ENCODE peak calls at places on chromosomes 6 and 20, in nine cellular contexts. Y is neural progenitor cell; N is psoas muscle; Z is activated naive CD4-positive, alpha-beta T cell; E is NCI-H2029 treated with DMSO at 0.1 percent for 48 hours; R is uterus; A is NCI-H774; P is fibroblast of the conjunctiva; H is body of pancreas. B is an unnamed sample.
A peak's percentile ranks its signal among the peaks of the same experiment; 100 is the strongest.

GRCh38 chr6:140663094-140663493 is 1288.6 kb upstream of the CITED2 start:
- DNase-seq in P (no peak), Z (no peak), Y (no peak), E (no peak), R (no peak), H (no peak), N (no peak), A (no peak), B (no peak)

GRCh38 chr20:1933465-1933870 is 38.3 kb downstream of the SIRPA start:
- DNase-seq in N (peak; percentile 68), R (peak; percentile 70), P (peak; percentile 20), A (no peak), H (peak; percentile 25), Z (no peak), Y (no peak), E (no peak), B (peak; percentile 18)

GRCh38 chr6:41200901-41201783 is at the start of gene TREML2:
- DNase-seq in H (no peak), N (no peak), Z (no peak), E (no peak), A (no peak), R (no peak), P (no peak), Y (no peak), B (no peak)

GRCh38 chr6:12271594-12271993 is 18.6 kb upstream of the EDN1 start:
- DNase-seq in R (no peak), A (no peak), Z (no peak), E (no peak), N (no peak), P (no peak), H (no peak), Y (no peak), B (no peak)

GRCh38 chr20:34268851-34269668 is 27.8 kb downstream of the ASIP start:
- DNase-seq in Y (peak; percentile 53), P (no peak), R (peak; percentile 35), H (no peak), Z (no peak), E (no peak), N (no peak), A (no peak), B (peak; percentile 79)

GRCh38 chr6:52554684-52555280 is 22.1 kb downstream of the TRAM2 start:
- DNase-seq in E (no peak), Z (no peak), Y (no peak), A (no peak), H (no peak), R (no peak), N (no peak), P (no peak), B (no peak)

GRCh38 chr6:35058041-35058675 is 83.0 kb downstream of the TCP11 start:
- DNase-seq in A (no peak), R (no peak), N (no peak), E (no peak), Z (no peak), H (no peak), Y (peak; percentile 85), P (no peak), B (peak; percentile 87)

GRCh38 chr6:42745083-42745637 is 743 bp downstream of the TBCC start:
- DNase-seq in P (no peak), N (peak; percentile 77), E (no peak), Z (no peak), R (peak; percentile 26), Y (peak; percentile 44), A (no peak), H (peak; percentile 36), B (no peak)

GRCh38 chr6:132614554-132614953 is 9.5 kb downstream of the TAAR2 start:
- DNase-seq in A (no peak), Z (no peak), H (no peak), P (no peak), E (no peak), R (no peak), Y (no peak), N (no peak), B (no peak)

GRCh38 chr6:40754481-40755045 is 167.4 kb upstream of the LRFN2 start:
- DNase-seq in Z (no peak), P (no peak), N (no peak), Y (peak; percentile 21), R (no peak), E (no peak), A (no peak), H (no peak), B (peak; percentile 70)

GRCh38 chr20:58222446-58222845 is 6.0 kb downstream of the ANKRD60 start:
- DNase-seq in A (no peak), R (no peak), Z (no peak), E (no peak), H (no peak), P (no peak), N (no peak), Y (no peak), B (no peak)

GRCh38 chr6:46819561-46819960 is 26.4 kb downstream of the MEP1A start:
- DNase-seq in P (no peak), Y (no peak), H (no peak), E (no peak), Z (no peak), R (no peak), N (no peak), A (no peak), B (no peak)

GRCh38 chr6:36912583-36912982 is 26.8 kb downstream of the C6orf89 start:
- DNase-seq in Z (no peak), A (no peak), Y (no peak), N (no peak), E (no peak), H (no peak), R (no peak), P (peak; percentile 68), B (no peak)

GRCh38 chr6:32501016-32501415 is 29.1 kb downstream of the HLA-DRB5 start:
- DNase-seq in H (no peak), R (no peak), P (no peak), A (no peak), Y (no peak), N (no peak), E (no peak), Z (no peak), B (no peak)

GRCh38 chr6:146912730-146913680 is 291.2 kb upstream of the STXBP5 start:
- DNase-seq in P (no peak), A (no peak), E (no peak), H (no peak), R (no peak), Y (no peak), Z (no peak), N (no peak), B (no peak)

GRCh38 chr20:25178563-25179438 is 16.7 kb upstream of the ENTPD6 start:
- DNase-seq in Z (no peak), E (peak; percentile 31), R (peak; percentile 37), N (no peak), Y (peak; percentile 71), H (no peak), A (peak; percentile 25), P (peak; percentile 89), B (peak; percentile 64)

GRCh38 chr6:63245908-63246307 is 34.6 kb downstream of the FKBP1C start:
- DNase-seq in A (no peak), R (no peak), Y (peak; percentile 10), E (no peak), Z (no peak), P (no peak), N (no peak), H (no peak), B (no peak)

GRCh38 chr6:34334796-34335416 is 57.6 kb downstream of the NUDT3 start:
- DNase-seq in A (no peak), Y (no peak), N (no peak), P (no peak), H (no peak), R (no peak), E (no peak), Z (no peak), B (no peak)

GRCh38 chr6:36216559-36216958 is 20.0 kb downstream of the BRPF3 start:
- DNase-seq in Z (no peak), N (no peak), E (no peak), H (no peak), P (no peak), R (no peak), Y (no peak), A (no peak), B (no peak)

GRCh38 chr6:10425973-10426780 is 11.3 kb upstream of the TFAP2A start:
- DNase-seq in A (no peak), Z (no peak), E (no peak), Y (peak; percentile 73), R (no peak), P (no peak), H (no peak), N (no peak), B (peak; percentile 76)

GRCh38 chr20:31496761-31497295 is 17.4 kb upstream of the HM13 start:
- DNase-seq in N (peak; percentile 84), Y (no peak), H (peak; percentile 25), A (no peak), E (no peak), P (no peak), R (peak; percentile 76), Z (no peak), B (no peak)

GRCh38 chr20:22776369-22776768 is 192.0 kb upstream of the FOXA2 start:
- DNase-seq in P (no peak), E (no peak), Y (no peak), H (no peak), N (no peak), A (no peak), R (no peak), Z (no peak), B (no peak)

GRCh38 chr6:21597706-21598273 is 4.2 kb downstream of the SOX4 start:
- DNase-seq in R (no peak), E (no peak), Y (no peak), N (no peak), H (no peak), A (no peak), Z (no peak), P (no peak), B (peak; percentile 50)

GRCh38 chr20:62296724-62297448 is 5.9 kb upstream of the ADRM1 start:
- DNase-seq in P (no peak), N (no peak), R (no peak), H (peak; percentile 91), Y (no peak), A (no peak), E (no peak), Z (no peak), B (no peak)

GRCh38 chr6:80548496-80548895 is 442.0 kb downstream of the BCKDHB start:
- DNase-seq in R (no peak), Z (no peak), Y (no peak), A (no peak), E (no peak), H (no peak), N (no peak), P (peak; percentile 85), B (no peak)

GRCh38 chr20:32849577-32849976 is 9.1 kb upstream of the EFCAB8 start:
- DNase-seq in Z (no peak), P (no peak), A (no peak), Y (no peak), R (no peak), E (no peak), H (no peak), N (no peak), B (no peak)

GRCh38 chr6:51025082-51025777 is 206.6 kb downstream of the TFAP2B start:
- DNase-seq in P (no peak), Z (no peak), H (no peak), A (no peak), E (no peak), R (no peak), N (peak; percentile 19), Y (no peak), B (peak; percentile 27)

GRCh38 chr20:22617160-22617559 is 32.8 kb upstream of the FOXA2 start:
- DNase-seq in Z (no peak), N (no peak), A (no peak), P (no peak), E (peak; percentile 63), R (no peak), H (peak; percentile 79), Y (no peak), B (no peak)

GRCh38 chr6:153412519-153412918 is 281.4 kb upstream of the RGS17 start:
- DNase-seq in H (no peak), E (no peak), P (no peak), N (no peak), A (no peak), Z (no peak), Y (no peak), R (no peak), B (no peak)

GRCh38 chr6:257031-257725 is 35.1 kb upstream of the DUSP22 start:
- DNase-seq in Y (no peak), H (no peak), A (no peak), Z (no peak), E (no peak), N (no peak), R (no peak), P (no peak), B (no peak)

GRCh38 chr6:30061766-30062458 is 847 bp downstream of the POLR1H start:
- DNase-seq in N (no peak), P (no peak), E (no peak), R (no peak), H (peak; percentile 22), Z (no peak), A (no peak), Y (no peak), B (no peak)